ENCODE peak calls at places on chromosomes 13 and 19, in four cellular contexts. M is HepG2, Y is K562, G is GM12878. Q is an unnamed sample.

GRCh38 chr19:16041571-16042386 is 34.5 kb upstream of the TPM4 start:
- DNase-seq in M (peak), G (no peak), Y (peak), Q (peak)

GRCh38 chr19:10861118-10861651 is 10.2 kb upstream of the CARM1 start:
- DNase-seq in M (peak), Y (peak), G (no peak), Q (peak)

GRCh38 chr13:89163081-89163480 is 1491.9 kb downstream of the SLITRK5 start:
- DNase-seq in G (no peak), M (no peak), Y (no peak), Q (no peak)

GRCh38 chr13:75869981-75870380 is 233.9 kb downstream of the LMO7 start:
- DNase-seq in G (no peak), Y (no peak), M (no peak), Q (no peak)

GRCh38 chr13:24173775-24174174 is 13.3 kb downstream of the SPATA13 start:
- DNase-seq in Y (no peak), G (no peak), M (no peak), Q (no peak)

GRCh38 chr13:49585220-49586157 is at the start of gene RCBTB1:
- DNase-seq in M (peak), Y (peak), G (no peak), Q (peak)

GRCh38 chr13:27354379-27354778 is 70.0 kb upstream of the GTF3A start:
- DNase-seq in M (no peak), G (no peak), Y (no peak), Q (no peak)

GRCh38 chr13:43232866-43233265 is 209.5 kb downstream of the DNAJC15 start:
- DNase-seq in G (no peak), Y (no peak), M (no peak), Q (no peak)

GRCh38 chr19:1001538-1002166 is 1.4 kb downstream of the GRIN3B start:
- DNase-seq in M (no peak), Y (peak), G (no peak), Q (peak)

GRCh38 chr13:113178896-113179167 is 20.4 kb downstream of the PROZ start:
- DNase-seq in Y (no peak), G (no peak), M (no peak), Q (no peak)

GRCh38 chr13:98835156-98835555 is 82.7 kb upstream of the SLC15A1 start:
- DNase-seq in M (no peak), Y (no peak), G (no peak), Q (no peak)

GRCh38 chr19:53552001-53552721 is 14.2 kb downstream of the ZNF331 start:
- DNase-seq in Y (no peak), M (no peak), G (no peak), Q (no peak)

GRCh38 chr13:104477256-104477655 is 1411.0 kb upstream of the SLC10A2 start:
- DNase-seq in M (no peak), Y (no peak), G (no peak), Q (no peak)

GRCh38 chr19:4425531-4425930 is 23.1 kb downstream of the CHAF1A start:
- DNase-seq in G (no peak), Y (no peak), M (no peak), Q (no peak)

GRCh38 chr13:94079876-94080275 is 399.6 kb downstream of the DCT start:
- DNase-seq in Y (no peak), G (no peak), M (no peak), Q (no peak)

GRCh38 chr19:45492627-45493470 is 4.0 kb downstream of the RTN2 start:
- DNase-seq in M (peak), G (no peak), Y (peak), Q (peak)
- TF ChIP-seq POLR2AphosphoS5 in M (peak), G (no peak), Y (peak), Q (peak)

GRCh38 chr13:110266983-110267382 is 40.0 kb downstream of the COL4A1 start:
- DNase-seq in Y (no peak), G (no peak), M (no peak), Q (peak)
- TF ChIP-seq REST in Y (no peak), G (peak), M (no peak), Q (peak)

DNA sequence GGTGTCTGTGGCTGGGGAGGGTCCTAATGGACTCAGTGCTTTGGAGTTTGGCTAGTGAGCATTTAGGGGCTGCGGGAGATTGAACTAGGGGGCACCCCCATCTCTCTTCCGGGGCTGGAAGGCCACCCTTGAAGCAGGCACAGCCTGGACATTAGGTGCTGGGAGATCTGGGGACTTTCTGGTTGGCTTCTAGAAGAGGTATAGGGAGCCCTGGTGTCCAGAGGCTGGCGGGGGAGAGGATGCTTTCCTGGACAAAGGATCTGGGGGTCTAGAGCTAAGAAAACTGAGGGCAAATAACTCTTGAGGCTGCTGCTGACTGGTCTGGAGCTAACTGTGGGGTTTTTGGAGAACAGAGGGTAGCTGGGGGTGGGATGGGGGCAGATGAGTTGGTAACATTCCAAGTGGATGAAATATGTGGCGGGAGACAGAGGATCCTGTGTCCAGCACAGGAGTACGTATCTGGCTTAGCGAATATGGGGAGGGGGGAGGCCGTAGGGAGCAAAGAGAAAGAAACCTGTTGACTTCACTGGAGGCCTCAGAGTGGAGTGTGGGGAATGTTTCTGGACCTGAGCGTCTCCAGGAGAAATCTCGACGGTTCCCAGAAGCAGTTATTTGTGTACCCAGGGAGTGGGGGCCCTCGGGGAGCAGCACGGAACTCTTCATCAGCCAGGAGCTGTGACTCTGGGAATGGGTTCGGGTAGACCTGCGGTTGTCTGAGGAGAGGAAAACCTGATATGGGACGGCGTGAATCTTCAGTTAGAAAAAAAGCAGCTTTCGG is 1.4 kb downstream of the HNRNPUL1 start:
- DNase-seq in M (peak), G (no peak), Y (peak), Q (peak)
- TF ChIP-seq CREB1 in M (no peak), G (no peak), Y (no peak), Q (no peak)

DNA sequence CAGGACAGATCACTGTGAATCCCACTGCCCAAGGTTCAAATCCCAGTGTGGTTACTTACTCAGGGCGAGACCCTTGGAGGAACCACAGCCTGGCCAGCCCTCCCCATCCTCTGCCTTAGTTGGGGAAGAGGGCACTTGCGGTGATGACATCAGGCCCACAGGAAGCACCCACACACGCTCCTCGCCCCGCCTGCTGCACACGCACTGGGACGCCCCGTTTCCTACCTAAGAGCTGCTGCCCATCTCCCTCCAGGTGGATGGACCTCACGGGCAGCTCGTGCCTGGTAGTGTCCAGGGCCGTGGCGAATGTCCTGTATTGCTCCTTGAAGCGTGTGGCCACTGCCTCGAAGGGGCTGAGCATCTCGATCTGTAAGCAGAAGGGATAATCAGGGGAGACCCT is 19.6 kb downstream of the HAUS8 start:
- DNase-seq in Y (no peak), M (no peak), G (no peak), Q (no peak)
- TF ChIP-seq POLR2AphosphoS5 in Y (no peak), M (no peak), G (no peak), Q (no peak)

DNA sequence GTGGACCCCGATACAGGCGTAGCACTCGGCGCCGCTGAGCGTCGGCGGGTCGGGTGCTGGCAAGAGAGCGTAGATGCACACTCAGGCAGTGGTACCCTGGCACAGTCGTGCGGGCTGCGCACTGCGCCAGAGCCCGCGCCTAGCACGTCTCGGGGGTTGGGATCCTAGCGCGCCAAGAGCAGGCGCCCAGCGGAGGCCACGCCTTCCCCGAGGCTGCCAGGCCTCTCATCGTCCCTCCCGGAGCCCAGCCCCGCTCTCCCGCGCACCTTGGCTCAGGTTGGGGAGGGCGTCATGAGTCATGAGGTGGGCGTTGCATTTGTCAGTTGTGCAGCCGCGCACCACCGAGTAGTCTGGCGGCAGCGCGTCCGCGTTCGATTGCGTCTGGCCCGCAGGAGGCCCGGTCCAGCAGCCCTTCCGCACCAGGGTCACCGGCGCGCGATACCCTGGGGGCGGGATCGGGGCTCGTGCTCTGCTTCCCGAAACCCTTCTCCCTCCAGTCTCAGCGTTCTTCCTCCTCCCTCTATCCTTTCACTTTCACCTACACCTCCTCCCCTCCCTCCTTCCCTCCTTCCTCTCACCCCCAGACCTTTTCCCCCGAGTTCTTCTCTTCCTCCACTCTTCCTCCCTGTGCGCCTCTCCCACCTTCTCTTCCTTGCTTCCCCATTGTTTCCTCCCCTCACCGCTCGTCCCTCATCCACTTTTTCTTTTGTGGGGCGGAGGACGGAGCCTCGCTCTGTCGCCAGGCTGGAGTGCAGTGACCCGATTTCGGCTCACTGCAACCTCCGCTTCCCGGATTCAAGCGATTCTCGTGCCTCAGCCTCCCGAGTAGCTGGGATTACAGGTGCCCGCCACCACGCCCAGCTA is 3.5 kb downstream of the LYPD5 start:
- DNase-seq in Y (peak), G (no peak), M (no peak), Q (peak)
- TF ChIP-seq REST in Y (no peak), G (no peak), M (no peak), Q (no peak)